ENCODE peak calls at places on chromosome 22, in ten cellular contexts. D is tibial nerve, K is SK-N-SH, T is ovary, A is stomach, J is HepG2, N is transverse colon, F is K562, U is upper lobe of left lung, M is H1. H is an unnamed sample. For H3K36me3, the result is how much of the 10 kb centered on the place peaks cover.

GRCh38 chr22:35098921-35099320 is 33.0 kb downstream of the ISX start:
- DNase-seq in D (no peak), K (no peak), T (no peak), A (no peak), J (no peak), N (no peak), F (no peak), U (no peak), M (no peak), H (no peak)

GRCh38 chr22:50150161-50151129 is 20.1 kb upstream of the PANX2 start:
- DNase-seq in D (no peak), K (no peak), T (no peak), A (no peak), J (no peak), N (no peak), F (no peak), U (peak), M (no peak), H (no peak)

GRCh38 chr22:35591696-35592417 is 25.3 kb downstream of the MB start:
- DNase-seq in D (no peak), K (no peak), T (no peak), A (no peak), J (no peak), N (no peak), F (no peak), U (no peak), M (no peak), H (no peak)

GRCh38 chr22:36548606-36549005 is 19.6 kb upstream of the EIF3D start:
- DNase-seq in D (no peak), K (no peak), T (no peak), A (no peak), J (no peak), N (no peak), F (no peak), U (peak), M (no peak), H (no peak)

GRCh38 chr22:50112151-50113118 is 22.6 kb downstream of the MOV10L1 start:
- DNase-seq in D (no peak), K (no peak), T (no peak), A (no peak), J (no peak), N (no peak), F (no peak), U (no peak), M (no peak), H (no peak)

GRCh38 chr22:26555478-26555877 is 34.5 kb downstream of the TPST2 start:
- DNase-seq in D (no peak), K (no peak), T (no peak), A (no peak), J (no peak), N (no peak), F (no peak), U (no peak), M (no peak), H (no peak)

GRCh38 chr22:30187094-30187493 is 59.5 kb downstream of the LIF start:
- DNase-seq in D (no peak), K (no peak), T (no peak), A (no peak), J (no peak), N (no peak), F (no peak), U (no peak), M (no peak), H (no peak)

GRCh38 chr22:17795661-17796548 is 21.6 kb upstream of the BID start:
- DNase-seq in D (no peak), K (no peak), T (no peak), A (no peak), J (no peak), N (no peak), F (no peak), U (no peak), M (no peak), H (no peak)

GRCh38 chr22:24938741-24939341 is 7.7 kb downstream of the LHFPL7 start:
- DNase-seq in D (no peak), K (peak), T (no peak), A (no peak), J (peak), N (no peak), F (peak), U (no peak), M (no peak), H (no peak)

GRCh38 chr22:42399315-42400271 is 32.6 kb downstream of the NFAM1 start:
- DNase-seq in D (no peak), K (peak), T (no peak), A (peak), J (no peak), N (peak), F (peak), U (no peak), M (no peak), H (no peak)

GRCh38 chr22:39662677-39663034 is 92.1 kb downstream of the CACNA1I start:
- DNase-seq in D (no peak), K (no peak), T (no peak), A (no peak), J (no peak), N (no peak), F (no peak), U (no peak), M (peak), H (no peak)

GRCh38 chr22:24441406-24442351 is 14.3 kb downstream of the ADORA2A start:
- DNase-seq in D (no peak), K (peak), T (no peak), A (peak), J (no peak), N (no peak), F (peak), U (no peak), M (no peak), H (no peak)

GRCh38 chr22:26320469-26320868 is 108.6 kb upstream of the ASPHD2 start:
- DNase-seq in D (no peak), K (no peak), T (no peak), A (no peak), J (no peak), N (no peak), F (no peak), U (no peak), M (no peak), H (no peak)

GRCh38 chr22:26517429-26517828 is 5.2 kb upstream of the TFIP11 start:
- DNase-seq in D (no peak), K (no peak), T (no peak), A (no peak), J (no peak), N (no peak), F (no peak), U (no peak), M (no peak), H (no peak)

GRCh38 chr22:44259366-44260215 is 53.2 kb downstream of the SHISAL1 start:
- DNase-seq in D (no peak), K (no peak), T (no peak), A (no peak), J (no peak), N (no peak), F (no peak), U (no peak), M (no peak), H (peak)

GRCh38 chr22:46057762-46058420 is 80.9 kb upstream of the WNT7B start:
- DNase-seq in D (peak), K (peak), T (peak), A (peak), J (no peak), N (peak), F (no peak), U (no peak), M (no peak), H (peak)

GRCh38 chr22:43157874-43158546 is 6.7 kb downstream of the TSPO start:
- DNase-seq in D (no peak), K (no peak), T (no peak), A (no peak), J (no peak), N (no peak), F (no peak), U (no peak), M (no peak), H (no peak)

GRCh38 chr22:36293606-36294292 is 40.8 kb downstream of the APOL1 start:
- DNase-seq in D (no peak), K (no peak), T (no peak), A (no peak), J (no peak), N (no peak), F (no peak), U (no peak), M (no peak), H (peak)

GRCh38 chr22:27386186-27386585 is 415.4 kb downstream of the MN1 start:
- DNase-seq in D (no peak), K (no peak), T (no peak), A (no peak), J (no peak), N (no peak), F (no peak), U (no peak), M (no peak), H (no peak)

GRCh38 chr22:43625242-43625641 is 186.9 kb downstream of the EFCAB6 start:
- DNase-seq in D (no peak), K (no peak), T (no peak), A (no peak), J (no peak), N (no peak), F (no peak), U (no peak), M (no peak), H (no peak)

GRCh38 chr22:38336699-38337098 is 19.5 kb upstream of the CSNK1E start:
- DNase-seq in D (no peak), K (no peak), T (no peak), A (no peak), J (no peak), N (no peak), F (no peak), U (no peak), M (no peak), H (no peak)
- H3K4me3 ChIP-seq in D (no peak), K (no peak), T (no peak), A (peak), J (peak), N (no peak), F (peak), U (no peak), M (peak), H (no peak)

GRCh38 chr22:41146573-41146972 is 54.2 kb downstream of the EP300 start:
- DNase-seq in D (peak), K (no peak), T (no peak), A (no peak), J (no peak), N (no peak), F (no peak), U (no peak), M (no peak), H (no peak)

GRCh38 chr22:41152902-41153301 is 52.2 kb upstream of the L3MBTL2 start:
- DNase-seq in D (no peak), K (no peak), T (no peak), A (no peak), J (no peak), N (no peak), F (no peak), U (no peak), M (no peak), H (no peak)

GRCh38 chr22:41147722-41148121 is 55.3 kb downstream of the EP300 start:
- DNase-seq in D (no peak), K (no peak), T (no peak), A (no peak), J (no peak), N (no peak), F (no peak), U (no peak), M (no peak), H (no peak)
- H3K36me3 ChIP-seq in D (half or more), K (half or more), T (under half), A (half or more), J (half or more), N (under half), F (half or more), U (half or more), M (half or more), H (half or more)

DNA sequence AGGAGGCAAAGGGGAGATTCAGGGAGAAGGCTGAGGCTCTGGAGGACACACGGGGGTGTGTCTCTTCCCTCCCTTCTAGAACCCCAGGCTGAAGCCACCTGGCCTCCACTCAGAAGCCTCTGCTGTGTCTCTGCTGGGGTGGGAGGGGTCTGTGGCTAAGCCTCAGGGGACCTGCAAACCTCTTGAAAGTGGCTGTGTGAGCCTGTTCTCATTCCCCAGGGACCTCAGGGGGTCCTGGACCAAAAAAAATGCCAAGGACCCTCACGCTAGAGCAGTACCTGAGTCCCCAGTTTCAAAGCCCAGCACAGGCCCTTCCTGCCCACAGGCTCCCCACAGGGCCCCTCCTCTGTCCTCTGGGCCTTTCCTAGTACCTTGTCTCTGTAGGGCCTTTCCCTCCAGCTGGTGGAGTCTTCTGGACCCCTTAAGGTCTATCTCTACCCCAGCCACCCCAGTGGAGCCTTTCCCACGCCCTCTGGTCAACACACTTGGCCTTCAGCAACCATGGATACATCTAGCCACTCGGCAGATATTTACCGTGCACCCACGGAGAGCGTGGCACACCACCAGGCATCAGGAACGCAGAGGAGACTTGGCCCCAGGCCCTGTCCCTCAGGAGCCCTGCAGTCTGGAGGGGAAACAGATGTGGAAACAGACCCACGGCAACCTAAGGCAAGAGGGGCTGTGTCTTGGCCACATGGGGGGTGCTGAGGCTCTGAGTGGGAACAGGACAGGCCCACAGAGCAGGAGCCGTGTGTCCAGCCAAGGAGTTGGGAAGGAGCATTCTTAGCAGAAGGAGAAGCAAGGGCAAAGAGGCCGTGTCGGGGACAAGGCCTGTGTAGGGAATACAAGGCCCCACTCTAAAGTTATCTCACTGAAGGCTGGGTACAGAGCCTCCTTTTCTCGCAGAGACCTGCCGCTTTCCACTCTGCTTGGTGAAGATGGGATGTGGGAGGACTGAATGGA is 18.5 kb downstream of the PLA2G6 start:
- DNase-seq in D (no peak), K (no peak), T (no peak), A (no peak), J (no peak), N (no peak), F (peak), U (no peak), M (no peak), H (peak)
- TF ChIP-seq EP300 in D (no peak), K (no peak), T (no peak), A (no peak), J (no peak), N (no peak), F (no peak), U (no peak), M (no peak), H (no peak)

GRCh38 chr22:28711341-28711740 is 30.3 kb downstream of the CHEK2 start:
- DNase-seq in D (no peak), K (no peak), T (no peak), A (no peak), J (no peak), N (no peak), F (no peak), U (no peak), M (no peak), H (no peak)

GRCh38 chr22:28710112-28710888 is 30.7 kb upstream of the TTC28 start:
- DNase-seq in D (no peak), K (peak), T (no peak), A (no peak), J (peak), N (no peak), F (no peak), U (no peak), M (no peak), H (no peak)

GRCh38 chr22:28714043-28714442 is 27.6 kb downstream of the CHEK2 start:
- DNase-seq in D (no peak), K (no peak), T (no peak), A (no peak), J (no peak), N (no peak), F (no peak), U (no peak), M (no peak), H (no peak)

GRCh38 chr22:28710889-28711285 is 30.7 kb downstream of the CHEK2 start:
- DNase-seq in D (no peak), K (peak), T (no peak), A (no peak), J (no peak), N (no peak), F (no peak), U (no peak), M (no peak), H (no peak)

DNA sequence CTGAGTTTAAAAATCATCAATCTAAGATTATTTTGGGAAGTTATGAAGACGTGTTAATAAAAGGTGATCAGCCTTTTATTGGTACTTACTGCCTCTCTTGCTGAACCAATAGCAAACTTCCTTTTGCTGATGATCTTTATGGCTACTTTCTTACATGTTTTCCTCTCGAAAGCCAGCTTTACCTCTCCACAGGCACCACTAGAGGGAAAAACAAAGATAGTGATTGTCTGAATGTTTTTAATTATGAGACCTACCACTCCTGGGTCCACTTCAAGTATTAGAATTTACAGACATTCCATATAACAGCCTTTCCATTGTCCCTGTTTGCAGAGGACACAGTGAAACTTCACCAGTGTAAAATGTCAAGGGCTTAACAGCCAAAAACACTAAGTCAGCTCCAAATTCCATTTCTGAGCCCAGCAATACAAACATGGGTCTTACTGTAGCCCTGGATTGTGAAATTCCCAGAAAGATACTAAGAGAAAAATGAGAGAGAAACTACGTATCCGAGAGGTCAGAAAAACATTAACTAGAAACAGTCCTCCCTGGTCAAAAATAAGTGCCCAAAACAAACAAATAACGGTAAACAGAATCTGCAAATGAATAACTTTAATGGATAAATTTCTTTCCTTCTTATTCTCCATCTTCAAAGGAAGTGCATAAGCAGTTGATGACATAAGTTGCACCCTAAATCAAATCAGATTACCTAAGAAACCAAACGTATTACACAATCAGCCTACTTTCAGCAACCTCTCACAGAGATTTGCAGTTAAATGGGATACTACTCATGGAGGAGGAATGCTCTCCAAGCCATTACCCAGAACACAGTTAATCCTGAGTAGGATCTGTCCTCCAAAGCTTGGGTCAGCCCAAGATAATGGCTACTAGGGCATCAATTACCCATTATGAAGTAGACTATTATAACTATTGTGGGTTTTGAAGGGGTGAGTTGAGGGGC is 29.5 kb downstream of the CHEK2 start:
- DNase-seq in D (no peak), K (no peak), T (no peak), A (no peak), J (peak), N (no peak), F (peak), U (no peak), M (no peak), H (no peak)
- H3K4me3 ChIP-seq in D (peak), K (no peak), T (peak), A (no peak), J (peak), N (no peak), F (no peak), U (no peak), M (no peak), H (no peak)

DNA sequence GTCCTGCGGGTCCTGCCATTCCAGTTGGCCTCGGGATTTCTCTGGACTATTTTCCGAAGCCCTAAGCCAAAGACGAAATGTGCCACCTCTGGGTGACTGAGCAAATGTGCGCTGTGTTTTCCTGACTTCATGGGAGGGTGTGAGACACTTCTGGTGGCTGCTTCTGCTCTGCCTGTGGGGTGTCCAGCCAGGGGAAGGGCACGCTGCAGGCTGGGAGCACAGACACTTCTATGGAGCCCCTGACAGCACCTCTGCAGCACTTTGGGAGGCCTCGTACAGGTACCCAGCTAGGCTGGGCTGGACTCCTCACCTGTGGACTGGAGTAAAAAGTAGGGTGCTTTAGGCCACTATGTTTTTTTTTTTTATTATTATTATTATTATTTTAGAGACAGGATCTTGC is 17.7 kb downstream of the TANGO2 start:
- DNase-seq in D (no peak), K (no peak), T (no peak), A (no peak), J (no peak), N (no peak), F (no peak), U (no peak), M (no peak), H (no peak)
- H3K36me3 ChIP-seq in D (half or more), K (under half), T (under half), A (half or more), J (under half), N (under half), F (half or more), U (under half), M (under half), H (under half)

DNA sequence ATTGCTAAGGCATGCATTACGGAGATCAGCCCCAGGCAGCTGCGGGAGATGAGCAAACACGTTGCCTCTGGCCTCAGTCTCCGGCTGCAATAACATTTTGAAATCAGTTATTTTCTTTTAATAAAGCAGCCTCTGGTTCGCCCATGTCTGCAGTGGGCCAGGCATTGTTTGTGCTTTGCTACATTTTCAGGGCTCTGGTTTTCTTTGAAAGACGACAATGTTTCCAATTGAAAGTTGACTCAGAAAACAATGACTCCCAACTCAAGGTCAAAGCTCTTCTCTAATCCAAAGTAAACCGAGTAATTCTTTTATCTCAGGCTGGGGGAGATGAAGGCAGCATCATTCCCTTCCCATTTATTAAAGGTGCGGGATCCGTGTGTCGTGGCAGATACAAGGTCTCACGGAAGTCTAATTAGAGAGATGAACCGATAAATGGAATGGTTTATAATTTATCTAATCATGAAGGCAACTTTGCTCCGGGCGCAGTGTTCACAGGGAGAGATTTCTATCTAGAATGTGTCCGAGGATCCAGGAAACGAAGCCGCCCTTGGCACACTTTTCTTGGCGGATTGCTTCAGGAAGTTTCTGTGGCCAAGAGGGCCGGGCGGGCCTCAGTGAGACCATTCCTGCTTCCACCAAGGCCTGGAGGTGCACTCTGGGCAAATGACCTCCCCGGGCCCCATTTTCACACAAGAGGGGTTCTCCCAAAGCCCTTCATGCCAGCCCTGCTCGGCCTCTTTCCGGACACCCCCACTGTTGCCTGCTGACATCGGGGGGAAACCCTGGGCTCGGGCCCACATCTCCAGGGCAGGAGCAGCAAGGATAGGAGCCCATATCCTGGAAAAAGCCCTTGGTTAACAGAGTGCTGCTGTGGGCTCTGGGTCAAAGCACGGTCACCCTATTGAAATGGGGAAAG is 811.4 kb downstream of the BRD1 start:
- DNase-seq in D (peak), K (peak), T (no peak), A (peak), J (peak), N (no peak), F (no peak), U (no peak), M (no peak), H (peak)
- TF ChIP-seq EP300 in D (no peak), K (no peak), T (no peak), A (no peak), J (no peak), N (no peak), F (no peak), U (peak), M (no peak), H (no peak)